ENCODE peak calls at places on chromosomes 7 and 10, in four cellular contexts. C is H9, M is trophoblast cell, V is mesenchymal stem cell. S is an unnamed sample.

GRCh38 chr7:98872328-98872924 is 2.6 kb upstream of the TMEM130 start:
- DNase-seq in C (no peak), M (no peak), V (peak; percentile 31), S (no peak)

GRCh38 chr7:55964802-55965470 is 551 bp downstream of the NIPSNAP2 start:
- DNase-seq in C (peak; percentile 71), M (peak; percentile 80), V (peak; percentile 64), S (peak; percentile 42)

GRCh38 chr7:127245582-127245981 is 7.2 kb downstream of the GRM8 start:
- DNase-seq in C (no peak), M (no peak), V (no peak), S (no peak)

GRCh38 chr10:89053555-89053954 is 63.0 kb downstream of the FAS start:
- DNase-seq in C (no peak), M (no peak), V (no peak), S (no peak)

GRCh38 chr7:127040042-127040441 is 212.7 kb downstream of the GRM8 start:
- DNase-seq in C (no peak), M (no peak), V (no peak), S (no peak)

GRCh38 chr10:102313221-102313896 is 68.0 kb downstream of the GBF1 start:
- DNase-seq in C (no peak), M (no peak), V (peak; percentile 41), S (no peak)

GRCh38 chr10:76338187-76338586 is 906.8 kb downstream of the LRMDA start:
- DNase-seq in C (no peak), M (no peak), V (no peak), S (no peak)

GRCh38 chr10:72094574-72094973 is 6.2 kb upstream of the SPOCK2 start:
- DNase-seq in C (no peak), M (no peak), V (peak; percentile 74), S (no peak)

GRCh38 chr7:112129655-112130323 is 76.4 kb downstream of the DOCK4 start:
- DNase-seq in C (no peak), M (no peak), V (no peak), S (no peak)

GRCh38 chr7:70881470-70881869 is 250.5 kb upstream of the GALNT17 start:
- DNase-seq in C (no peak), M (no peak), V (no peak), S (no peak)

GRCh38 chr10:69232252-69232651 is 12.1 kb downstream of the HKDC1 start:
- DNase-seq in C (peak; percentile 52), M (peak; percentile 43), V (peak; percentile 78), S (no peak)

GRCh38 chr10:6501931-6502330 is 78.1 kb downstream of the PRKCQ start:
- DNase-seq in C (no peak), M (no peak), V (no peak), S (no peak)

GRCh38 chr10:13505040-13505680 is 23.7 kb downstream of the BEND7 start:
- DNase-seq in C (no peak), M (no peak), V (peak; percentile 18), S (no peak)

GRCh38 chr10:13500201-13500600 is 28.6 kb downstream of the BEND7 start:
- DNase-seq in C (no peak), M (no peak), V (no peak), S (no peak)

GRCh38 chr10:13502384-13502783 is 26.4 kb downstream of the BEND7 start:
- DNase-seq in C (no peak), M (no peak), V (no peak), S (no peak)

GRCh38 chr10:13499150-13499549 is 29.7 kb downstream of the BEND7 start:
- DNase-seq in C (no peak), M (no peak), V (no peak), S (no peak)

GRCh38 chr10:13503745-13504463 is 24.9 kb downstream of the BEND7 start:
- DNase-seq in C (no peak), M (no peak), V (peak; percentile 62), S (no peak)
- H2BK12ac ChIP-seq in C (no peak overlapping the region), M (no peak overlapping the region), V (no peak overlapping the region), S (no peak overlapping the region)

GRCh38 chr7:78111384-78111783 is 312.8 kb downstream of the PHTF2 start:
- DNase-seq in C (no peak), M (no peak), V (no peak), S (no peak)
- H3K4me1 ChIP-seq in C (peaks cover 20% of the 10 kb centered on the region), M (peaks cover 6% of the 10 kb centered on the region), V (no peaks in the 10 kb centered on the region), S (peaks cover 11% of the 10 kb centered on the region)

DNA sequence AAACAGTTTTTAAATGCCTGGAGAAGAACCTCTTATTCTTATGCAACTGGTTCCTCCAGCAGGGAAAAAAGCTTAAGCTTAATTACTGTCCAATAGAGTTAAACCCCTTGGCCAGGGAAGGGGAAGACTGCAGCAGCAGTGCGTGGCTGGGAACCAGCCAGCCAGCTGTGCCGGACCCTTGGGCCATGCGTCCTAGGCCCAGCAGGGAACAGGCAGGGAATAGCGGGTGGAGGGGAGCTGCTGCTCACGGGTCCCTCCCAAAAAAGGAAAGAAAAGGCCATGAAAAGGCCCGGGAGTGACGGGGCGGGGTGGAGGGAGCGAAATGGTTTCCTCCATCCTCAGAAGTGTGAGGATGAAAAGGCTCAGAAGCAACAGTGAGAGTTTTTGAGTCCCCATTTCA is 35.2 kb upstream of the HECW1 start:
- DNase-seq in C (peak; percentile 43), M (no peak), V (no peak), S (no peak)
- H2BK5ac ChIP-seq in C (no peak overlapping the region), M (no peak overlapping the region), V (no peak overlapping the region), S (no peak overlapping the region)

DNA sequence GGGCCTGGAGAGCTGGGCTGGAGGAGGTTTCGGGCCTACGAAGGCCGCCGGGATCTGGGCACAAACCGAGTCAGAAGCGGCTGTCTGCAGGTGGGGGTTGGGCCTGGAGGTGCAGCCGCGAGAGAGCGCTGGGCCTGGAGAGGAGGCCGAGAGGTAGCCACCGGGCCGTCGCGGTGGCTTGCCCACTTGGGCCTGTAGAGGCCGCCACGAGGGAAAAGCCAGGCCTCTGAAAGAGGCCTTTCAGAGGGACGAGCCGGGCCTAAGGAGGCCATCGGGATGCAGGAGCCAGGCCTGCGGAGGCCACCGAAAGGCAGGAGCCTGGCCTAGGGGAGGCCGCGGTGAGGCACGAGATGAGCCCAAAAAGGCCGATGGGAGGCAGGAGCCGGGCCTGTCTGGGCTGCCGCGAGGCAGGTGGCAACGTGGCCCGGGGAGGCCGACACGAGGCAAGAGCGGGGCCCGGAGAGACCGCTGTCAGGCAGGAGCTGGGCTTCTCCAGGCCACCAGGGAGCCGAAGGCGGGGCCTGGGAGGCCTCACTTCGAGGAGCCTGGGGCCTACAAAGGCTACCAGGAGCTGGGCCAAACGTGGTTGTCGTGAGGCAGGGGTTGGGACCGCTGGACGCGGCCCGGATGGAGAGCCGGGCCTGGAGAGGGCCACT is 25.6 kb downstream of the MDH2 start:
- DNase-seq in C (peak; percentile 88), M (no peak), V (no peak), S (no peak)
- H2BK12ac ChIP-seq in C (no peak overlapping the region), M (peak overlapping the region; percentile 50), V (peak overlapping the region; percentile 57), S (no peak overlapping the region)

GRCh38 chr10:94403823-94404228 is 1.5 kb downstream of the TBC1D12 start:
- DNase-seq in C (no peak), M (peak; percentile 92), V (no peak), S (no peak)
- H3K4me1 ChIP-seq in C (no peaks in the 10 kb centered on the region), M (no peaks in the 10 kb centered on the region), V (no peaks in the 10 kb centered on the region), S (peaks cover 5% of the 10 kb centered on the region)

GRCh38 chr10:131909014-131909808 is 8.4 kb downstream of the PPP2R2D start:
- DNase-seq in C (no peak), M (no peak), V (no peak), S (no peak)
- H2BK5ac ChIP-seq in C (no peak overlapping the region), M (no peak overlapping the region), V (no peak overlapping the region), S (no peak overlapping the region)

GRCh38 chr10:101297901-101298451 is 56.0 kb upstream of the BTRC start:
- DNase-seq in C (peak; percentile 88), M (peak; percentile 35), V (peak; percentile 36), S (peak; percentile 74)
- H2BK12ac ChIP-seq in C (no peak overlapping the region), M (no peak overlapping the region), V (no peak overlapping the region), S (no peak overlapping the region)

GRCh38 chr10:119305860-119306513 is 98.6 kb downstream of the GRK5 start:
- DNase-seq in C (no peak), M (peak; percentile 72), V (peak; percentile 99), S (no peak)
- H3K4me1 ChIP-seq in C (no peaks in the 10 kb centered on the region), M (no peaks in the 10 kb centered on the region), V (peaks cover 45% of the 10 kb centered on the region), S (peaks cover 20% of the 10 kb centered on the region)